ENCODE peak calls at places on chromosomes 5 and 9, in seven cellular contexts. K, N, M, H, Y, C and Z are unnamed samples. For H3K4me1, the result is how much of the 10 kb centered on the place peaks cover.

GRCh38 chr9:34589656-34590375 is at the start of gene CNTFR:
- DNase-seq in K (no peak), N (no peak), M (no peak), H (no peak), Y (no peak), C (no peak), Z (peak)

GRCh38 chr9:130606887-130607582 is 27.7 kb downstream of the FUBP3 start:
- DNase-seq in K (no peak), N (no peak), M (peak), H (peak), Y (no peak), C (no peak), Z (no peak)

GRCh38 chr9:15211160-15211993 is 95.6 kb downstream of the TTC39B start:
- DNase-seq in K (peak), N (peak), M (peak), H (peak), Y (peak), C (peak), Z (peak)

GRCh38 chr5:146369691-146370090 is 31.1 kb downstream of the POU4F3 start:
- DNase-seq in K (no peak), N (no peak), M (peak), H (peak), Y (no peak), C (no peak), Z (no peak)

GRCh38 chr9:124040935-124041816 is 29.6 kb downstream of the LHX2 start:
- DNase-seq in K (no peak), N (no peak), M (no peak), H (no peak), Y (no peak), C (no peak), Z (peak)

GRCh38 chr5:178069909-178070308 is 43.4 kb upstream of the N4BP3 start:
- DNase-seq in K (peak), N (no peak), M (peak), H (peak), Y (peak), C (no peak), Z (peak)

GRCh38 chr9:93601666-93602065 is 25.3 kb downstream of the PHF2 start:
- DNase-seq in K (no peak), N (no peak), M (no peak), H (no peak), Y (peak), C (no peak), Z (no peak)

GRCh38 chr9:78023003-78023741 is 8.4 kb downstream of the GNAQ start:
- DNase-seq in K (peak), N (no peak), M (peak), H (peak), Y (no peak), C (no peak), Z (peak)

GRCh38 chr9:91433180-91433579 is 9.5 kb upstream of the NFIL3 start:
- DNase-seq in K (peak), N (no peak), M (peak), H (peak), Y (no peak), C (no peak), Z (no peak)

GRCh38 chr5:24289582-24289981 is 355.2 kb downstream of the CDH10 start:
- DNase-seq in K (no peak), N (no peak), M (no peak), H (no peak), Y (no peak), C (no peak), Z (no peak)

GRCh38 chr9:125409637-125410521 is 148.3 kb downstream of the GAPVD1 start:
- DNase-seq in K (peak), N (peak), M (peak), H (no peak), Y (peak), C (peak), Z (peak)

GRCh38 chr9:83299556-83299955 is 236.6 kb upstream of the RASEF start:
- DNase-seq in K (peak), N (no peak), M (no peak), H (peak), Y (no peak), C (no peak), Z (no peak)

GRCh38 chr5:109853362-109853761 is 163.6 kb downstream of the MAN2A1 start:
- DNase-seq in K (no peak), N (no peak), M (no peak), H (peak), Y (no peak), C (no peak), Z (no peak)

GRCh38 chr5:1888541-1889251 is 6.0 kb upstream of the IRX4 start:
- DNase-seq in K (no peak), N (no peak), M (no peak), H (no peak), Y (no peak), C (no peak), Z (no peak)

GRCh38 chr5:37886207-37886905 is 46.5 kb upstream of the GDNF start:
- DNase-seq in K (no peak), N (no peak), M (no peak), H (peak), Y (no peak), C (no peak), Z (no peak)

GRCh38 chr5:73448072-73448432 is 525 bp downstream of the FOXD1 start:
- DNase-seq in K (peak), N (no peak), M (no peak), H (no peak), Y (no peak), C (no peak), Z (peak)

GRCh38 chr5:94440015-94440414 is 178.4 kb downstream of the KIAA0825 start:
- DNase-seq in K (no peak), N (no peak), M (no peak), H (peak), Y (no peak), C (no peak), Z (no peak)

GRCh38 chr9:110351009-110351467 is 13.4 kb upstream of the TXNDC8 start:
- DNase-seq in K (peak), N (no peak), M (peak), H (peak), Y (no peak), C (no peak), Z (no peak)

GRCh38 chr9:35258665-35259474 is 97.1 kb downstream of the UNC13B start:
- DNase-seq in K (peak), N (peak), M (peak), H (peak), Y (peak), C (peak), Z (peak)

GRCh38 chr5:9149988-9150387 is 395.9 kb downstream of the SEMA5A start:
- DNase-seq in K (no peak), N (no peak), M (peak), H (no peak), Y (no peak), C (no peak), Z (no peak)

GRCh38 chr9:81193362-81194339 is 495.7 kb downstream of the TLE1 start:
- DNase-seq in K (peak), N (no peak), M (no peak), H (no peak), Y (no peak), C (no peak), Z (no peak)

GRCh38 chr5:127936439-127936972 is 147.1 kb upstream of the SLC12A2 start:
- DNase-seq in K (no peak), N (no peak), M (no peak), H (no peak), Y (no peak), C (no peak), Z (no peak)

GRCh38 chr5:107966216-107966615 is 295.5 kb upstream of the EFNA5 start:
- DNase-seq in K (no peak), N (no peak), M (peak), H (no peak), Y (no peak), C (no peak), Z (no peak)

GRCh38 chr9:126702501-126703329 is 89.0 kb downstream of the LMX1B start:
- DNase-seq in K (no peak), N (no peak), M (no peak), H (no peak), Y (peak), C (no peak), Z (peak)

GRCh38 chr5:179623906-179624741 is 653 bp upstream of the HNRNPH1 start:
- DNase-seq in K (no peak), N (no peak), M (peak), H (peak), Y (peak), C (no peak), Z (peak)

GRCh38 chr5:1509346-1510085 is 14.2 kb downstream of the LPCAT1 start:
- DNase-seq in K (no peak), N (no peak), M (no peak), H (no peak), Y (no peak), C (no peak), Z (peak)

GRCh38 chr9:36386396-36386795 is 13.7 kb downstream of the RNF38 start:
- DNase-seq in K (no peak), N (no peak), M (no peak), H (no peak), Y (no peak), C (no peak), Z (no peak)

GRCh38 chr9:9881692-9882091 is 731.1 kb downstream of the PTPRD start:
- DNase-seq in K (no peak), N (no peak), M (no peak), H (no peak), Y (no peak), C (no peak), Z (no peak)

GRCh38 chr9:78866228-78867132 is 569.6 kb downstream of the PSAT1 start:
- DNase-seq in K (peak), N (no peak), M (peak), H (peak), Y (no peak), C (no peak), Z (peak)

GRCh38 chr9:136902259-136902821 is 16.0 kb downstream of the TRAF2 start:
- DNase-seq in K (peak), N (no peak), M (peak), H (peak), Y (no peak), C (no peak), Z (peak)
- H3K4me1 ChIP-seq in K (half or more), N (under half), M (under half), H (under half), Y (under half), C (under half), Z (under half)

GRCh38 chr9:6764570-6765334 is 7.0 kb downstream of the KDM4C start:
- DNase-seq in K (no peak), N (no peak), M (no peak), H (no peak), Y (no peak), C (no peak), Z (peak)
- H3K4me1 ChIP-seq in K (under half), N (under half), M (under half), H (under half), Y (under half), C (under half), Z (under half)

GRCh38 chr9:4663956-4664355 is 1.9 kb downstream of the PLPP6 start:
- DNase-seq in K (no peak), N (no peak), M (no peak), H (no peak), Y (no peak), C (no peak), Z (no peak)
- H3K4me1 ChIP-seq in K (under half), N (under half), M (under half), H (under half), Y (under half), C (under half), Z (under half)

DNA sequence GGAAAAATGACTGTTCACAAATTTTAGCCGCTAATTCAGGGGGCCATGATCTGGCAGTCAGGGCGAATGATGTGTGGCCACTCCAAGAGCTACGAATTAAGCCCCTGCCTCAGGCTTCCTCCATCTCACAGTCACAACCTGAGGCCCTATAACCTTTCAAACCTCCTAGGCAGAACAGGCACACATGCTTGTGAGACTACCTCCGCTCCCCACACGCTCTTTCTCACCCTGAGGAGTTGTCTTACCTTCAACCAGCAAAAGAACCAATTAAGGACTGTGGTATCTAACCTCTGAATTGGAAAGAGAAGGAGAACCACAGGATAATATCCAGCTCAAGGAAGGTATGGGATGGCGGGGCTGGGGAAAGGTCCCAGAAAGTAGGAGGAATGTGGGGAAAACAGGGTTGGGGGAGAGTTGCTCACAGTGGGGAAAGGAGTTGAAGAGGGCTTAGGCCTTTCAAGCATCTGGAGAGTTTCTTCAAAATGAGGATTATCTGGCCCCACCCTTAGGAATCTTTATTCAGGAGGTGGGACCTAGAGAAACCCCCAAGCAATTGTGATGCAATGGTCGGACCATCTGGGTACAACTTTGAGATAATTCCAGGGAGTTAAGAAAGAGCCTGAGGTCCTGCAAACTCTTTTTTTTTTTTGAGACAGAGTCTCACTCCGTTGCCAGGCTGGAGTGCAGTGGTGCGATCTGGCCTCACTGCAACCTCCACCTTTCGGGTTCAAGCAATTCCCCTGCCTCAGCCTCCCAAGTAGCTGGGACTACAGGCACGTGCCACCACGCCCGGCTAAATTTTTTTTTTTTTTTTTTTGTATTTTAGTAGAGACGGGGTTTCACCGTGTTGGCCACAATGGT is 5.5 kb downstream of the PCDH1 start:
- DNase-seq in K (no peak), N (no peak), M (no peak), H (peak), Y (no peak), C (peak), Z (no peak)
- H3K4me1 ChIP-seq in K (under half), N (under half), M (under half), H (under half), Y (under half), C (under half), Z (under half)